ENCODE peak calls at places on chromosomes 3 and 15, in ten cellular contexts. I is BJ; U is thoracic aorta; H is esophagus squamous epithelium; L is fibroblast of mammary gland; W is H1; T is CD4-positive, alpha-beta T cell; J is GM13976; G is fibroblast of pulmonary artery; Y is mesothelial cell of epicardium. S is an unnamed sample.

GRCh38 chr3:44442591-44443309 is 34.7 kb downstream of the ZNF445 start:
- DNase-seq in I (no peak), U (no peak), H (no peak), L (no peak), W (no peak), T (no peak), J (no peak), G (no peak), Y (no peak), S (no peak)

GRCh38 chr15:62619526-62619925 is 423.0 kb upstream of the TPM1 start:
- DNase-seq in I (no peak), U (no peak), H (no peak), L (no peak), W (no peak), T (no peak), J (no peak), G (no peak), Y (no peak), S (no peak)

GRCh38 chr3:160169139-160169830 is 55.9 kb upstream of the C3orf80 start:
- DNase-seq in I (peak), U (no peak), H (no peak), L (peak), W (no peak), T (no peak), J (no peak), G (peak), Y (no peak), S (no peak)

GRCh38 chr3:181176610-181177009 is 187.1 kb upstream of the DNAJC19 start:
- DNase-seq in I (no peak), U (peak), H (no peak), L (peak), W (no peak), T (no peak), J (no peak), G (peak), Y (peak), S (peak)

GRCh38 chr15:96312641-96313335 is 17.7 kb upstream of the NR2F2 start:
- DNase-seq in I (no peak), U (no peak), H (no peak), L (peak), W (no peak), T (no peak), J (no peak), G (peak), Y (no peak), S (no peak)

GRCh38 chr3:47534021-47534454 is 20.5 kb upstream of the ELP6 start:
- DNase-seq in I (no peak), U (no peak), H (no peak), L (no peak), W (no peak), T (no peak), J (no peak), G (no peak), Y (no peak), S (no peak)

GRCh38 chr15:71329041-71329440 is 213.8 kb downstream of the THSD4 start:
- DNase-seq in I (no peak), U (peak), H (no peak), L (peak), W (no peak), T (no peak), J (no peak), G (peak), Y (no peak), S (no peak)

GRCh38 chr15:74725241-74725774 is at the start of gene CYP1A1:
- DNase-seq in I (no peak), U (no peak), H (no peak), L (no peak), W (peak), T (peak), J (no peak), G (no peak), Y (no peak), S (no peak)

GRCh38 chr3:69048990-69049389 is 3.1 kb downstream of the TMF1 start:
- DNase-seq in I (no peak), U (no peak), H (no peak), L (no peak), W (no peak), T (no peak), J (no peak), G (no peak), Y (no peak), S (no peak)

GRCh38 chr3:112090899-112091586 is 4.9 kb downstream of the C3orf52 start:
- DNase-seq in I (no peak), U (no peak), H (no peak), L (no peak), W (no peak), T (no peak), J (peak), G (no peak), Y (no peak), S (no peak)

GRCh38 chr15:36362508-36362907 is 216.9 kb upstream of the CDIN1 start:
- DNase-seq in I (no peak), U (no peak), H (no peak), L (peak), W (no peak), T (no peak), J (no peak), G (peak), Y (no peak), S (no peak)

GRCh38 chr3:25033407-25034029 is 394.5 kb upstream of the RARB start:
- DNase-seq in I (no peak), U (no peak), H (no peak), L (peak), W (peak), T (no peak), J (peak), G (peak), Y (no peak), S (no peak)

GRCh38 chr3:159804726-159805410 is 183.8 kb upstream of the IL12A start:
- DNase-seq in I (no peak), U (peak), H (no peak), L (peak), W (peak), T (no peak), J (peak), G (peak), Y (peak), S (no peak)

GRCh38 chr3:118077332-118077731 is 957.3 kb downstream of the IGSF11 start:
- DNase-seq in I (no peak), U (no peak), H (no peak), L (no peak), W (no peak), T (no peak), J (no peak), G (no peak), Y (no peak), S (no peak)

GRCh38 chr3:190073264-190073663 is 47.4 kb downstream of the P3H2 start:
- DNase-seq in I (no peak), U (no peak), H (no peak), L (no peak), W (no peak), T (no peak), J (no peak), G (no peak), Y (no peak), S (no peak)

GRCh38 chr3:184260571-184261269 is 633 bp downstream of the CAMK2N2 start:
- DNase-seq in I (no peak), U (no peak), H (no peak), L (no peak), W (peak), T (no peak), J (no peak), G (no peak), Y (no peak), S (no peak)

GRCh38 chr3:123070471-123070870 is 3.6 kb downstream of the PDIA5 start:
- DNase-seq in I (no peak), U (no peak), H (no peak), L (no peak), W (no peak), T (no peak), J (no peak), G (no peak), Y (no peak), S (no peak)

GRCh38 chr3:122824465-122825379 is 29.9 kb downstream of the SLC49A4 start:
- DNase-seq in I (peak), U (no peak), H (no peak), L (peak), W (no peak), T (no peak), J (no peak), G (no peak), Y (no peak), S (no peak)

DNA sequence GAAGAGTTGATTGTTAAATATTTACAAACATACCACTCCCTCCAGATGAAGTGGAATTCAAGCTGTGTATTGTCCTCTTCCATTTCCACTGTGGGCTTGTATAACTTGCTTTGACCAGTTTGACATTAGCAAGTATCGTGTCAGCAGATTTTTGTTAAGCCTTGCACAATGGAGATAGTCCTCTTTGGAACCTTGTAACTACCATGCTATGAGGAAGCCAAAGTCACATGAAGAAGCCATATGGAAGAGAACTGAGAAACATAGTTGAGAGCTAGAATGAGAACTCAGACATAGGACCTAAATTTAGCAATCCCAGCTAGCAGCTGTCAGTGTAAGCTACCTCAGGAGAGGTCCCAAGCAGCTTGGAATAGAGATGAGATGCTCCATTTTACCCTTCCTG is 889.2 kb downstream of the PDCD6IP start:
- DNase-seq in I (no peak), U (no peak), H (no peak), L (no peak), W (no peak), T (no peak), J (no peak), G (no peak), Y (no peak), S (no peak)
- TF ChIP-seq CTCF in I (no peak), U (no peak), H (no peak), L (no peak), W (no peak), T (no peak), J (no peak), G (no peak), Y (no peak), S (no peak)

GRCh38 chr3:193314161-193314560 is 64.4 kb downstream of the ATP13A5 start:
- DNase-seq in I (no peak), U (no peak), H (no peak), L (no peak), W (no peak), T (no peak), J (no peak), G (no peak), Y (no peak), S (no peak)
- TF ChIP-seq CTCF in I (no peak), U (no peak), H (no peak), L (peak), W (no peak), T (no peak), J (no peak), G (no peak), Y (no peak), S (no peak)

DNA sequence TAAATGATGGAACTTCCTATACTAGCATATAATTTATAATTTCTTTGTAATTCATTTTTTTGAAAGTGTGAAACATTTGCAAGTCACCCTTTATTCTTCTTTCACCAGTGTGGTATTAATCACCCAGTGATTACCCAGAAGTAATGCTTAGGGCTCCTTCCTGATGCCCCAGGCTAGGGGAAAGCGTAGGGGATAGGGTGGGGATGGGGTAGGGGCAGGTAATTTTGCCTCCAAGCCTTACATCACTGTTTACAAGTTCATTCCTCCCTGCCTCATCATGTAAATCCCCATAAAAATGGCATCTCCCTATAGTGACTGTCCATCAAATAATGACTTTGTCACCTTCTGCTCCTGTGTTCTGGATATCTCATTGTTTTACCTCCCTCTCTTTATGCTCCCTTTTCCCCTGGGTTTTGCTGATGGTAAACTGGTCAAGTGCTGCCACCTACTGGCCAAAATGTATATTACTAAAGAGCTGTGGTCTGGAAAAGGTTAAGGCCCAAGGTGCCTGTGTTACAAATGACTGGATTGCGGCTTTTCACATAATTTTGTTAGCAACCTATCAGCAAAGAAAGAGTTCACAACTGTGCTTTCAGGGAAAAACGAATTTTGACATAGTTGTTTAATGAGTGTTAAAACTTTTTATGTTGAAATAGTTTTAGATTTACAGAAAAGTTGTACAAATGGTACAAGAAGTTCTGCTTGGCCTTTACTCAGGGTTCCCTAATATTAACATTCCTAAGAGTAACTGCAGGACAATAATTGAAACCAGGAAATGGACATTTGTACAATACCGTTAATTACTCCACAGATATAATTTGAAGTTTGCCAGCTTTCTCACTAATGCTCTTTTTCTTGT is 54.7 kb downstream of the ONECUT1 start:
- DNase-seq in I (no peak), U (peak), H (no peak), L (peak), W (peak), T (peak), J (peak), G (peak), Y (peak), S (peak)
- TF ChIP-seq CTCF in I (peak), U (peak), H (peak), L (peak), W (no peak), T (peak), J (peak), G (peak), Y (peak), S (peak)

GRCh38 chr15:31609243-31609642 is 282.6 kb downstream of the KLF13 start:
- DNase-seq in I (no peak), U (no peak), H (no peak), L (peak), W (no peak), T (no peak), J (no peak), G (no peak), Y (no peak), S (no peak)

GRCh38 chr15:31606261-31606669 is 279.6 kb downstream of the KLF13 start:
- DNase-seq in I (peak), U (no peak), H (no peak), L (peak), W (no peak), T (no peak), J (no peak), G (no peak), Y (no peak), S (no peak)

GRCh38 chr15:31606942-31607497 is 280.4 kb downstream of the KLF13 start:
- DNase-seq in I (no peak), U (no peak), H (no peak), L (no peak), W (no peak), T (no peak), J (no peak), G (no peak), Y (no peak), S (no peak)

GRCh38 chr15:31607656-31608055 is 281.0 kb downstream of the KLF13 start:
- DNase-seq in I (no peak), U (no peak), H (no peak), L (no peak), W (no peak), T (no peak), J (no peak), G (no peak), Y (no peak), S (no peak)

GRCh38 chr15:31605467-31605931 is 278.9 kb downstream of the KLF13 start:
- DNase-seq in I (no peak), U (no peak), H (no peak), L (peak), W (peak), T (no peak), J (no peak), G (no peak), Y (no peak), S (no peak)
- TF ChIP-seq CTCF in I (peak), U (no peak), H (no peak), L (no peak), W (peak), T (no peak), J (no peak), G (no peak), Y (no peak), S (no peak)

GRCh38 chr3:193901007-193901406 is 234.9 kb upstream of the HES1 start:
- DNase-seq in I (no peak), U (no peak), H (no peak), L (no peak), W (no peak), T (no peak), J (no peak), G (no peak), Y (no peak), S (no peak)
- TF ChIP-seq CTCF in I (no peak), U (no peak), H (no peak), L (no peak), W (no peak), T (no peak), J (no peak), G (no peak), Y (no peak), S (no peak)

DNA sequence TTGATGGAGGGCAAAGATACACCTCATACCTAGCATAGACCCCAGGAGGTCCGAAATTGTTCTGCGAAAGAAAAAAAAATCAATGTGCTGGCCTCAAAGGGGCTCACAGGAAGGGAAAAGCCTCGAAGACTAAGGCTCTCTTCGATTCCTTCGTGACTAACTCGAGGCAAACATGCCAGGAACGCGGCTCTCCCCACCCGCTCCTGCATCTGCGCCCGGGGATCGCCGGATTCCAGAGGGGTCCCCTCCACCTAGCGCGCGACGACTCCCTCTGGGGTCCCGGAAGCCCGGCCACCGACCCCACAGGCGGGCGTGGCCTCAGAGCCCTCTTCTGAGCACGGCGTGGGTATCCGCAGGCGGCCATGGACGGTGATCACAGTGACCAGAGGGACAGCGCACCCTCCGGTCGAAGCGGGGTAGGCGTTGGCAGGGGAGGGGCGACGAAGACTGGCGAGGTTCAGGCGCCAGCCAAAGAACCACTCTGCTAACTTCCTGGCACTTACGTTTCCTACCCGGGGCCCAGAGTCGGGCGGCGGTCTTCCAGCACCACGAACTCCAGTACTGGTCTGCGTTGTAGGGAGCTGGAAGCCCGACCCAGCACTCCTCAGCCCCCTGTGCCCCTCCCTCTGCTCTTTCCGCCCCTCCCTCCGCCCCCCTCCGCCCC is 517 bp upstream of the EIF3J start:
- DNase-seq in I (peak), U (peak), H (peak), L (peak), W (peak), T (no peak), J (no peak), G (no peak), Y (peak), S (no peak)
- TF ChIP-seq CTCF in I (peak), U (peak), H (no peak), L (peak), W (peak), T (no peak), J (peak), G (peak), Y (no peak), S (peak)

DNA sequence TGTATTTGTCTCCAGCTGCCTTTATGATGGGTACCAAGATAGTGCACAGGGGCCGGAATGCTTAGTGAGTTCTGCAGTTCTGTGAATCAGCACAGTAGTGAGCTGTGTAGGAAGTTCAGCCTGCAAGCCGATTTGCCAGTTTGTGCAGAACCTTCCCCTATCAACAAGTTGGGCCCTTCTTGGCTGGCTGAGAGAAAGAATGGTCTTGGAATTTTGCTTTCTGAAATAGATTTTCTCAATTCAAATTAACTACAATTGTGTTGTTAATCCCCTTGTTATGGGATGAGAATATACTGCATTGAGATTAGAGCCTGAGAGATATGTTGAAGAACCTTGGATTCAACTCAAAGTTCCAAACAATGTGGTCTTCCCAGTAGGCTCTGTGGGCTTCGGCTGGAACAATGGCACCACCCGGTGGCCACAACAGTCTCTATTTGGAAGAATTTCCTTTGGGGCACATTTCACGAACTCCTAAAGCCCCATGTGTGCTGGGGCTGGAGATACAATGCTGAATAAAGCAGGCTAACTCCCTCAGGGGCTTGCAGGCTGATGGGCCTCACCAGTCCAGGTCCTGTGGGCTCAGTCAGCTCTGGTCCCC is 59.1 kb downstream of the TRIM42 start:
- DNase-seq in I (no peak), U (no peak), H (no peak), L (peak), W (peak), T (no peak), J (peak), G (peak), Y (peak), S (no peak)
- TF ChIP-seq CTCF in I (peak), U (peak), H (no peak), L (peak), W (peak), T (no peak), J (peak), G (peak), Y (no peak), S (peak)

GRCh38 chr3:17140670-17141505 is 256.1 kb downstream of the PLCL2 start:
- DNase-seq in I (no peak), U (peak), H (no peak), L (peak), W (no peak), T (no peak), J (no peak), G (no peak), Y (no peak), S (no peak)
- TF ChIP-seq CTCF in I (no peak), U (peak), H (no peak), L (no peak), W (peak), T (no peak), J (peak), G (no peak), Y (no peak), S (peak)